ENCODE peak calls at places on chromosomes 6 and 20, in ten cellular contexts. One of them, this sample, is unnamed.

GRCh38 chr6:116229287-116229913 is 24.5 kb downstream of the TSPYL4 start:
- DNase-seq in ascending aorta: peak; percentile 87
- DNase-seq in GM10248: no peak
- DNase-seq in sigmoid colon: peak; percentile 96
- DNase-seq in colonic mucosa: peak; percentile 52
- DNase-seq in activated B cell treated with CpG ODN at 0.5 μM for 24 hours: no peak
- DNase-seq in PC-3: no peak
- DNase-seq in heart right ventricle: peak; percentile 91
- DNase-seq in tibial nerve: peak; percentile 86
- DNase-seq in PC-9: no peak
- DNase-seq in this sample: no peak

GRCh38 chr6:118718903-118719302 is 67.5 kb upstream of the CEP85L start:
- DNase-seq in PC-9: no peak
- DNase-seq in ascending aorta: no peak
- DNase-seq in tibial nerve: no peak
- DNase-seq in PC-3: no peak
- DNase-seq in heart right ventricle: no peak
- DNase-seq in GM10248: no peak
- DNase-seq in activated B cell treated with CpG ODN at 0.5 μM for 24 hours: no peak
- DNase-seq in colonic mucosa: no peak
- DNase-seq in sigmoid colon: no peak
- DNase-seq in this sample: no peak

GRCh38 chr6:30615958-30616810 is 859 bp downstream of the PPP1R10 start:
- DNase-seq in tibial nerve: peak; percentile 22
- DNase-seq in activated B cell treated with CpG ODN at 0.5 μM for 24 hours: peak; percentile 26
- DNase-seq in colonic mucosa: no peak
- DNase-seq in PC-9: no peak
- DNase-seq in sigmoid colon: peak; percentile 69
- DNase-seq in ascending aorta: no peak
- DNase-seq in PC-3: no peak
- DNase-seq in GM10248: no peak
- DNase-seq in heart right ventricle: no peak
- DNase-seq in this sample: peak; percentile 24

GRCh38 chr6:159680104-159680503 is 12.9 kb downstream of the SOD2 start:
- DNase-seq in PC-3: no peak
- DNase-seq in activated B cell treated with CpG ODN at 0.5 μM for 24 hours: no peak
- DNase-seq in sigmoid colon: no peak
- DNase-seq in PC-9: no peak
- DNase-seq in tibial nerve: no peak
- DNase-seq in ascending aorta: no peak
- DNase-seq in GM10248: no peak
- DNase-seq in colonic mucosa: no peak
- DNase-seq in heart right ventricle: no peak
- DNase-seq in this sample: no peak

GRCh38 chr20:14616003-14616402 is 278.6 kb upstream of the FLRT3 start:
- DNase-seq in activated B cell treated with CpG ODN at 0.5 μM for 24 hours: no peak
- DNase-seq in sigmoid colon: no peak
- DNase-seq in heart right ventricle: no peak
- DNase-seq in GM10248: no peak
- DNase-seq in PC-9: no peak
- DNase-seq in colonic mucosa: no peak
- DNase-seq in ascending aorta: no peak
- DNase-seq in tibial nerve: no peak
- DNase-seq in PC-3: peak; percentile 89
- DNase-seq in this sample: no peak

GRCh38 chr6:42105714-42106662 is 36.4 kb downstream of the C6orf132 start:
- DNase-seq in heart right ventricle: no peak
- DNase-seq in GM10248: no peak
- DNase-seq in PC-9: no peak
- DNase-seq in PC-3: no peak
- DNase-seq in colonic mucosa: no peak
- DNase-seq in tibial nerve: no peak
- DNase-seq in ascending aorta: no peak
- DNase-seq in sigmoid colon: no peak
- DNase-seq in activated B cell treated with CpG ODN at 0.5 μM for 24 hours: no peak
- DNase-seq in this sample: no peak

GRCh38 chr6:112563368-112563767 is 216.2 kb downstream of the RFPL4B start:
- DNase-seq in sigmoid colon: no peak
- DNase-seq in heart right ventricle: no peak
- DNase-seq in ascending aorta: no peak
- DNase-seq in PC-3: peak; percentile 48
- DNase-seq in tibial nerve: no peak
- DNase-seq in activated B cell treated with CpG ODN at 0.5 μM for 24 hours: no peak
- DNase-seq in PC-9: no peak
- DNase-seq in colonic mucosa: no peak
- DNase-seq in GM10248: no peak
- DNase-seq in this sample: no peak

GRCh38 chr6:169230923-169231789 is 22.5 kb downstream of the THBS2 start:
- DNase-seq in heart right ventricle: no peak
- DNase-seq in sigmoid colon: peak; percentile 68
- DNase-seq in PC-9: no peak
- DNase-seq in GM10248: no peak
- DNase-seq in ascending aorta: no peak
- DNase-seq in activated B cell treated with CpG ODN at 0.5 μM for 24 hours: no peak
- DNase-seq in colonic mucosa: peak; percentile 16
- DNase-seq in tibial nerve: peak; percentile 33
- DNase-seq in PC-3: no peak
- DNase-seq in this sample: no peak

GRCh38 chr6:42316390-42316970 is 98.8 kb upstream of the MRPS10 start:
- DNase-seq in sigmoid colon: no peak
- DNase-seq in GM10248: no peak
- DNase-seq in PC-3: peak; percentile 81
- DNase-seq in colonic mucosa: peak; percentile 77
- DNase-seq in heart right ventricle: no peak
- DNase-seq in activated B cell treated with CpG ODN at 0.5 μM for 24 hours: no peak
- DNase-seq in PC-9: peak; percentile 45
- DNase-seq in tibial nerve: peak; percentile 51
- DNase-seq in ascending aorta: no peak
- DNase-seq in this sample: peak; percentile 75

GRCh38 chr6:158018851-158019361 is 37.2 kb downstream of the SYNJ2 start:
- DNase-seq in activated B cell treated with CpG ODN at 0.5 μM for 24 hours: no peak
- DNase-seq in PC-9: no peak
- DNase-seq in tibial nerve: no peak
- DNase-seq in GM10248: no peak
- DNase-seq in ascending aorta: no peak
- DNase-seq in colonic mucosa: no peak
- DNase-seq in sigmoid colon: no peak
- DNase-seq in PC-3: no peak
- DNase-seq in heart right ventricle: no peak
- DNase-seq in this sample: no peak

GRCh38 chr20:60055740-60056139 is 97.5 kb downstream of the CDH26 start:
- DNase-seq in activated B cell treated with CpG ODN at 0.5 μM for 24 hours: no peak
- DNase-seq in heart right ventricle: peak; percentile 40
- DNase-seq in tibial nerve: peak; percentile 38
- DNase-seq in GM10248: no peak
- DNase-seq in ascending aorta: peak; percentile 77
- DNase-seq in sigmoid colon: peak; percentile 81
- DNase-seq in colonic mucosa: no peak
- DNase-seq in PC-9: no peak
- DNase-seq in PC-3: no peak
- DNase-seq in this sample: no peak

GRCh38 chr20:35467339-35468224 is 12.2 kb downstream of the CEP250 start:
- DNase-seq in ascending aorta: no peak
- DNase-seq in PC-3: peak; percentile 72
- DNase-seq in sigmoid colon: peak; percentile 72
- DNase-seq in colonic mucosa: no peak
- DNase-seq in heart right ventricle: no peak
- DNase-seq in GM10248: no peak
- DNase-seq in tibial nerve: no peak
- DNase-seq in PC-9: peak; percentile 54
- DNase-seq in activated B cell treated with CpG ODN at 0.5 μM for 24 hours: no peak
- DNase-seq in this sample: no peak

GRCh38 chr6:71808865-71809264 is 77.5 kb upstream of the RIMS1 start:
- DNase-seq in ascending aorta: no peak
- DNase-seq in activated B cell treated with CpG ODN at 0.5 μM for 24 hours: no peak
- DNase-seq in PC-9: no peak
- DNase-seq in tibial nerve: no peak
- DNase-seq in PC-3: no peak
- DNase-seq in GM10248: no peak
- DNase-seq in colonic mucosa: no peak
- DNase-seq in heart right ventricle: no peak
- DNase-seq in sigmoid colon: no peak
- DNase-seq in this sample: no peak

GRCh38 chr6:53064726-53065265 is 408 bp upstream of the FBXO9 start:
- DNase-seq in heart right ventricle: peak; percentile 99
- DNase-seq in activated B cell treated with CpG ODN at 0.5 μM for 24 hours: peak; percentile 82
- DNase-seq in tibial nerve: peak; percentile 97
- DNase-seq in PC-3: peak; percentile 98
- DNase-seq in PC-9: peak; percentile 92
- DNase-seq in colonic mucosa: peak; percentile 99
- DNase-seq in ascending aorta: peak; percentile 99
- DNase-seq in GM10248: peak; percentile 92
- DNase-seq in sigmoid colon: peak; percentile 98
- DNase-seq in this sample: peak; percentile 93
- TF ChIP-seq CTCF in heart right ventricle: no peak
- TF ChIP-seq CTCF in activated B cell treated with CpG ODN at 0.5 μM for 24 hours: no peak
- TF ChIP-seq CTCF in tibial nerve: peak; percentile 12
- TF ChIP-seq CTCF in PC-3: no peak
- TF ChIP-seq CTCF in PC-9: no peak
- TF ChIP-seq CTCF in colonic mucosa: no peak
- TF ChIP-seq CTCF in ascending aorta: no peak
- TF ChIP-seq CTCF in GM10248: no peak
- TF ChIP-seq CTCF in sigmoid colon: no peak
- TF ChIP-seq CTCF in this sample: no peak

DNA sequence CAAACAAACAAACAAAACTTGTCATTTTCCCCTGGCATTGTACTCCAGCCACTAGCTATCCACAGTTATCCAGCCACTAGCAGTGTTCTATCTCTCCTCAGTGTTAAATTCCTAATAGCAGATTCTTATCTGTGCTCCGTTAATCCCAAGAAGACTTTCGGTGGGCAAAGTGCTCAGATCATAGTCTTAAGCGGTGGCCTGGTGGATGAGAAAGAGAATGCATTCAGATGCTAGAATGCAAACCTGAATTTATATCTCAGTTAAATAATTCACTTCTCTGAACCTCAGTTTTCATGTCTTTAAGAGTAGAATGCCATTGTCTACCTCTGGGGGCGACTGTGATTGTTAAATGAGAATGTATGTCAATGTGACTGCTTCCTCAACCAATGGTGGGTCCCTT is 47.7 kb upstream of the KCNG1 start:
- DNase-seq in PC-9: no peak
- DNase-seq in ascending aorta: no peak
- DNase-seq in tibial nerve: no peak
- DNase-seq in activated B cell treated with CpG ODN at 0.5 μM for 24 hours: no peak
- DNase-seq in PC-3: no peak
- DNase-seq in sigmoid colon: no peak
- DNase-seq in GM10248: no peak
- DNase-seq in heart right ventricle: no peak
- DNase-seq in colonic mucosa: no peak
- DNase-seq in this sample: no peak
- TF ChIP-seq CTCF in PC-9: no peak
- TF ChIP-seq CTCF in ascending aorta: no peak
- TF ChIP-seq CTCF in tibial nerve: no peak
- TF ChIP-seq CTCF in activated B cell treated with CpG ODN at 0.5 μM for 24 hours: no peak
- TF ChIP-seq CTCF in PC-3: peak; percentile 35
- TF ChIP-seq CTCF in sigmoid colon: no peak
- TF ChIP-seq CTCF in GM10248: no peak
- TF ChIP-seq CTCF in heart right ventricle: no peak
- TF ChIP-seq CTCF in colonic mucosa: no peak
- TF ChIP-seq CTCF in this sample: no peak

GRCh38 chr6:134678436-134678889 is 271.4 kb downstream of the ALDH8A1 start:
- DNase-seq in PC-9: no peak
- DNase-seq in tibial nerve: no peak
- DNase-seq in colonic mucosa: peak; percentile 93
- DNase-seq in ascending aorta: no peak
- DNase-seq in GM10248: no peak
- DNase-seq in sigmoid colon: no peak
- DNase-seq in PC-3: no peak
- DNase-seq in activated B cell treated with CpG ODN at 0.5 μM for 24 hours: no peak
- DNase-seq in heart right ventricle: peak; percentile 63
- DNase-seq in this sample: peak; percentile 7
- TF ChIP-seq CTCF in PC-9: no peak
- TF ChIP-seq CTCF in tibial nerve: no peak
- TF ChIP-seq CTCF in colonic mucosa: no peak
- TF ChIP-seq CTCF in ascending aorta: no peak
- TF ChIP-seq CTCF in GM10248: no peak
- TF ChIP-seq CTCF in sigmoid colon: no peak
- TF ChIP-seq CTCF in PC-3: no peak
- TF ChIP-seq CTCF in activated B cell treated with CpG ODN at 0.5 μM for 24 hours: no peak
- TF ChIP-seq CTCF in heart right ventricle: no peak
- TF ChIP-seq CTCF in this sample: no peak

GRCh38 chr6:107956586-107957164 is 1.3 kb downstream of the SEC63 start:
- DNase-seq in colonic mucosa: no peak
- DNase-seq in sigmoid colon: no peak
- DNase-seq in heart right ventricle: no peak
- DNase-seq in activated B cell treated with CpG ODN at 0.5 μM for 24 hours: no peak
- DNase-seq in PC-9: no peak
- DNase-seq in ascending aorta: no peak
- DNase-seq in tibial nerve: no peak
- DNase-seq in PC-3: no peak
- DNase-seq in GM10248: no peak
- DNase-seq in this sample: no peak

GRCh38 chr6:107957165-107957908 is 671 bp downstream of the SEC63 start:
- DNase-seq in ascending aorta: peak; percentile 82
- DNase-seq in activated B cell treated with CpG ODN at 0.5 μM for 24 hours: peak; percentile 35
- DNase-seq in GM10248: peak; percentile 50
- DNase-seq in tibial nerve: peak; percentile 48
- DNase-seq in colonic mucosa: peak; percentile 66
- DNase-seq in PC-3: peak; percentile 36
- DNase-seq in PC-9: no peak
- DNase-seq in heart right ventricle: peak; percentile 62
- DNase-seq in sigmoid colon: peak; percentile 76
- DNase-seq in this sample: peak; percentile 36

GRCh38 chr6:107962723-107963122 is 4.7 kb upstream of the SEC63 start:
- DNase-seq in tibial nerve: no peak
- DNase-seq in PC-3: no peak
- DNase-seq in GM10248: no peak
- DNase-seq in sigmoid colon: no peak
- DNase-seq in PC-9: no peak
- DNase-seq in colonic mucosa: no peak
- DNase-seq in heart right ventricle: no peak
- DNase-seq in activated B cell treated with CpG ODN at 0.5 μM for 24 hours: no peak
- DNase-seq in ascending aorta: no peak
- DNase-seq in this sample: no peak

DNA sequence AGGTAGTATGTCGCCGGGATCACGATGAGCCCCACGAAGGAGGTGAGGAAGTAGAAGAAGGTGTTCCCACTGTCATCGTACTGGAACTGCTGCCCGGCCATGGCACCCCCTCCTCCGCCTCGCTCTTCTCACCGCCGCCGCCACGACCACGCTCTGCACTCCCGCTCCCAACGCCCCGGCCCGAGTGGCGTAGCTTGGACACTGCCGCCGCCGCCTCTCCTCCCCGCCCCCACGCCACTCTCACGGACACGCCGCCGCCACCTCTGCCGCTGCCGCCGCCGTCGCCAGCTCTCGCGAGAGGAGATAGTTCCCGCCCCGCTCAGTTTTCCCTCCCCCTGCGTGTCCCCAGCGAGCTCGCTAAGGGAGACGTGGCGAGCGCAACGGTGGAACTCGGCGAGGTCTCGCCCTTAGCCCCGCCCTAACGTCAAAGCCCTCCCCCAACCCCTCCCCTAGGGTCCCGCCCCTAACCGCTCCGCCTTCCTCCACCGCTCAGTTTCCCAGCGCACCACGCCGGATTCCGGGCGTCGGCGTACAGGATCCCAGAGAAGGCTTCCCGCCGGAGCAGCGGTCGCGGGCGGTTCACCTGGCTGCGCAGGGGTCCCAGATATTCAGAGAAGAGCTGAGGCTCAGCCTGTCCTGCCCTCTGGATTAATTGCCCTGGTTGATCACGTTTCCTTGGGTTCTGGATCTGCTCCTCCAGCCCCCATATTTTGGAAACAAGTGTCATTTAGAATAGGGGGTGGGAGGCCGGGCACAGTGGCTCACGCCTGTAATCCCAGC is at the start of gene SEC63:
- DNase-seq in heart right ventricle: peak; percentile 97
- DNase-seq in GM10248: peak; percentile 98
- DNase-seq in colonic mucosa: peak; percentile 98
- DNase-seq in PC-3: peak; percentile 92
- DNase-seq in ascending aorta: peak; percentile 98
- DNase-seq in PC-9: peak; percentile 97
- DNase-seq in sigmoid colon: peak; percentile 98
- DNase-seq in tibial nerve: peak; percentile 92
- DNase-seq in activated B cell treated with CpG ODN at 0.5 μM for 24 hours: peak; percentile 95
- DNase-seq in this sample: peak; percentile 98
- TF ChIP-seq CTCF in heart right ventricle: no peak
- TF ChIP-seq CTCF in GM10248: no peak
- TF ChIP-seq CTCF in colonic mucosa: no peak
- TF ChIP-seq CTCF in PC-3: no peak
- TF ChIP-seq CTCF in ascending aorta: no peak
- TF ChIP-seq CTCF in PC-9: no peak
- TF ChIP-seq CTCF in sigmoid colon: no peak
- TF ChIP-seq CTCF in tibial nerve: no peak
- TF ChIP-seq CTCF in activated B cell treated with CpG ODN at 0.5 μM for 24 hours: no peak
- TF ChIP-seq CTCF in this sample: no peak

This sample was measured in Calu3.